ENCODE peak calls at places on chromosomes 11 and 22, in eight cellular contexts. One of them, this sample, is unnamed. For H3K4me1, the result is how much of the 10 kb centered on the place peaks cover.

GRCh38 chr11:79244175-79244804 is 196.5 kb downstream of the TENM4 start:
- DNase-seq in upper lobe of left lung: no peak
- DNase-seq in IMR-90: peak
- DNase-seq in HCT116: no peak
- DNase-seq in stomach: no peak
- DNase-seq in breast epithelium: no peak
- DNase-seq in Peyer's patch: no peak
- DNase-seq in body of pancreas: no peak
- DNase-seq in this sample: no peak

GRCh38 chr11:64141081-64141783 is 24.7 kb downstream of the MACROD1 start:
- DNase-seq in upper lobe of left lung: no peak
- DNase-seq in IMR-90: no peak
- DNase-seq in HCT116: no peak
- DNase-seq in stomach: no peak
- DNase-seq in breast epithelium: no peak
- DNase-seq in Peyer's patch: no peak
- DNase-seq in body of pancreas: no peak
- DNase-seq in this sample: no peak

GRCh38 chr22:32723632-32724031 is 77.9 kb upstream of the TIMP3 start:
- DNase-seq in upper lobe of left lung: peak
- DNase-seq in IMR-90: peak
- DNase-seq in HCT116: no peak
- DNase-seq in stomach: peak
- DNase-seq in breast epithelium: no peak
- DNase-seq in Peyer's patch: no peak
- DNase-seq in body of pancreas: peak
- DNase-seq in this sample: no peak

GRCh38 chr11:27255447-27255828 is 107.6 kb downstream of the CCDC34 start:
- DNase-seq in upper lobe of left lung: no peak
- DNase-seq in IMR-90: peak
- DNase-seq in HCT116: no peak
- DNase-seq in stomach: no peak
- DNase-seq in breast epithelium: no peak
- DNase-seq in Peyer's patch: no peak
- DNase-seq in body of pancreas: no peak
- DNase-seq in this sample: no peak

GRCh38 chr22:30902496-30903357 is 65.8 kb downstream of the MORC2 start:
- DNase-seq in upper lobe of left lung: no peak
- DNase-seq in IMR-90: no peak
- DNase-seq in HCT116: no peak
- DNase-seq in stomach: peak
- DNase-seq in breast epithelium: no peak
- DNase-seq in Peyer's patch: no peak
- DNase-seq in body of pancreas: no peak
- DNase-seq in this sample: no peak

GRCh38 chr22:19224985-19225384 is 46.4 kb upstream of the SLC25A1 start:
- DNase-seq in upper lobe of left lung: no peak
- DNase-seq in IMR-90: no peak
- DNase-seq in HCT116: no peak
- DNase-seq in stomach: no peak
- DNase-seq in breast epithelium: no peak
- DNase-seq in Peyer's patch: no peak
- DNase-seq in body of pancreas: no peak
- DNase-seq in this sample: no peak

GRCh38 chr22:27358096-27358870 is 443.3 kb downstream of the MN1 start:
- DNase-seq in upper lobe of left lung: no peak
- DNase-seq in IMR-90: no peak
- DNase-seq in HCT116: no peak
- DNase-seq in stomach: no peak
- DNase-seq in breast epithelium: no peak
- DNase-seq in Peyer's patch: no peak
- DNase-seq in body of pancreas: no peak
- DNase-seq in this sample: no peak

GRCh38 chr11:57546869-57547518 is 9.6 kb downstream of the SMTNL1 start:
- DNase-seq in upper lobe of left lung: no peak
- DNase-seq in IMR-90: peak
- DNase-seq in HCT116: no peak
- DNase-seq in stomach: no peak
- DNase-seq in breast epithelium: no peak
- DNase-seq in Peyer's patch: peak
- DNase-seq in body of pancreas: no peak
- DNase-seq in this sample: no peak

GRCh38 chr11:66050581-66051231 is 1.5 kb upstream of the SF3B2 start:
- DNase-seq in upper lobe of left lung: no peak
- DNase-seq in IMR-90: no peak
- DNase-seq in HCT116: no peak
- DNase-seq in stomach: no peak
- DNase-seq in breast epithelium: no peak
- DNase-seq in Peyer's patch: no peak
- DNase-seq in body of pancreas: no peak
- DNase-seq in this sample: no peak

GRCh38 chr11:79506124-79506523 is 65.3 kb upstream of the TENM4 start:
- DNase-seq in upper lobe of left lung: no peak
- DNase-seq in IMR-90: no peak
- DNase-seq in HCT116: no peak
- DNase-seq in stomach: no peak
- DNase-seq in breast epithelium: no peak
- DNase-seq in Peyer's patch: no peak
- DNase-seq in body of pancreas: no peak
- DNase-seq in this sample: no peak

GRCh38 chr11:113106507-113106906 is 145.3 kb downstream of the NCAM1 start:
- DNase-seq in upper lobe of left lung: no peak
- DNase-seq in IMR-90: peak
- DNase-seq in HCT116: no peak
- DNase-seq in stomach: no peak
- DNase-seq in breast epithelium: no peak
- DNase-seq in Peyer's patch: no peak
- DNase-seq in body of pancreas: no peak
- DNase-seq in this sample: no peak

GRCh38 chr11:118620529-118621070 is 13.2 kb downstream of the PHLDB1 start:
- DNase-seq in upper lobe of left lung: no peak
- DNase-seq in IMR-90: no peak
- DNase-seq in HCT116: no peak
- DNase-seq in stomach: no peak
- DNase-seq in breast epithelium: no peak
- DNase-seq in Peyer's patch: peak
- DNase-seq in body of pancreas: no peak
- DNase-seq in this sample: no peak

GRCh38 chr11:69598147-69598546 is 42.8 kb upstream of the CCND1 start:
- DNase-seq in upper lobe of left lung: no peak
- DNase-seq in IMR-90: no peak
- DNase-seq in HCT116: no peak
- DNase-seq in stomach: no peak
- DNase-seq in breast epithelium: no peak
- DNase-seq in Peyer's patch: no peak
- DNase-seq in body of pancreas: peak
- DNase-seq in this sample: no peak

GRCh38 chr11:19597876-19598275 is 114.8 kb upstream of the NAV2 start:
- DNase-seq in upper lobe of left lung: no peak
- DNase-seq in IMR-90: no peak
- DNase-seq in HCT116: no peak
- DNase-seq in stomach: no peak
- DNase-seq in breast epithelium: no peak
- DNase-seq in Peyer's patch: no peak
- DNase-seq in body of pancreas: no peak
- DNase-seq in this sample: no peak

GRCh38 chr11:18668131-18668530 is 30.4 kb upstream of the TMEM86A start:
- DNase-seq in upper lobe of left lung: no peak
- DNase-seq in IMR-90: no peak
- DNase-seq in HCT116: no peak
- DNase-seq in stomach: no peak
- DNase-seq in breast epithelium: no peak
- DNase-seq in Peyer's patch: no peak
- DNase-seq in body of pancreas: no peak
- DNase-seq in this sample: no peak

GRCh38 chr11:104781037-104781436 is 117.2 kb downstream of the CASP12 start:
- DNase-seq in upper lobe of left lung: no peak
- DNase-seq in IMR-90: no peak
- DNase-seq in HCT116: no peak
- DNase-seq in stomach: no peak
- DNase-seq in breast epithelium: no peak
- DNase-seq in Peyer's patch: no peak
- DNase-seq in body of pancreas: no peak
- DNase-seq in this sample: no peak

GRCh38 chr11:34860034-34860433 is 56.1 kb downstream of the APIP start:
- DNase-seq in upper lobe of left lung: peak
- DNase-seq in IMR-90: no peak
- DNase-seq in HCT116: no peak
- DNase-seq in stomach: no peak
- DNase-seq in breast epithelium: no peak
- DNase-seq in Peyer's patch: no peak
- DNase-seq in body of pancreas: no peak
- DNase-seq in this sample: no peak

GRCh38 chr22:19504900-19505734 is 19.1 kb downstream of the CLDN5 start:
- DNase-seq in upper lobe of left lung: no peak
- DNase-seq in IMR-90: no peak
- DNase-seq in HCT116: no peak
- DNase-seq in stomach: no peak
- DNase-seq in breast epithelium: no peak
- DNase-seq in Peyer's patch: no peak
- DNase-seq in body of pancreas: no peak
- DNase-seq in this sample: no peak

GRCh38 chr11:9332655-9333054 is 18.3 kb upstream of the TMEM41B start:
- DNase-seq in upper lobe of left lung: no peak
- DNase-seq in IMR-90: no peak
- DNase-seq in HCT116: no peak
- DNase-seq in stomach: no peak
- DNase-seq in breast epithelium: no peak
- DNase-seq in Peyer's patch: no peak
- DNase-seq in body of pancreas: no peak
- DNase-seq in this sample: no peak

DNA sequence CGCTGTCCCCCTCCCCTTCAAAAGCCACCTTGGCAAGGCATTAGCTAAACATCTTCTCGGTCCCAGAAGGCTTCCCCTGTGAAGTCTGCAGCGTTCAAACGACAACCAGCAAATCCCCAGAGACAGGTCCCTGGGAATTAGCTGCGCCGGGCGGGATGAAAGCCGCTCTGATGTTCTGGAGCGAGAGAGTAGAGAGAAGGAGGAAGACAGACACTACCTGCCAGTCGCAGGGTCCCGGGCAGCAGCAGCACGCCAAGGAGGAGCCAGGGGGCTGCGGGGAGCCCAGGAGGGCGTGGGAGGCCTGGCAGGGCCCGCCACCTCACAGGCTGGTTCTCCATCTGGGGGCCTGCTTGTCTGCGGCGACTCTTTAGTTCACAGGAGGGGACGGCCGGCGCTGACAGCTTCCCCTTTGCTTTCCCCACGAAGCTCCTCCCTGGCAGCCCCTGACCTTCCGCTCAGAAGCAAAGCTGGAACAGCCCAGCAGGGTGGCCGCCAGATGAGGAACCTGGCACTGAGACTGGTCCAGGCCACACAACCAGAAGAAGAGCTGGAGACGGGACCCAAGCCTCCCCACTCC is at the start of gene NFAM1:
- DNase-seq in upper lobe of left lung: peak
- DNase-seq in IMR-90: no peak
- DNase-seq in HCT116: no peak
- DNase-seq in stomach: peak
- DNase-seq in breast epithelium: no peak
- DNase-seq in Peyer's patch: no peak
- DNase-seq in body of pancreas: peak
- DNase-seq in this sample: no peak
- H3K27ac ChIP-seq in upper lobe of left lung: peak
- H3K27ac ChIP-seq in IMR-90: no peak
- H3K27ac ChIP-seq in HCT116: no peak
- H3K27ac ChIP-seq in stomach: no peak
- H3K27ac ChIP-seq in breast epithelium: peak
- H3K27ac ChIP-seq in Peyer's patch: no peak
- H3K27ac ChIP-seq in body of pancreas: no peak
- H3K27ac ChIP-seq in this sample: no peak

GRCh38 chr22:38317237-38317994 is at the start of gene CSNK1E:
- DNase-seq in upper lobe of left lung: peak
- DNase-seq in IMR-90: peak
- DNase-seq in HCT116: no peak
- DNase-seq in stomach: peak
- DNase-seq in breast epithelium: peak
- DNase-seq in Peyer's patch: peak
- DNase-seq in body of pancreas: peak
- DNase-seq in this sample: no peak
- TF ChIP-seq POLR2A in upper lobe of left lung: no peak
- TF ChIP-seq POLR2A in IMR-90: no peak
- TF ChIP-seq POLR2A in HCT116: no peak
- TF ChIP-seq POLR2A in stomach: no peak
- TF ChIP-seq POLR2A in breast epithelium: no peak
- TF ChIP-seq POLR2A in Peyer's patch: no peak
- TF ChIP-seq POLR2A in body of pancreas: no peak
- TF ChIP-seq POLR2A in this sample: no peak

GRCh38 chr11:100105605-100106358 is 581.3 kb upstream of the ARHGAP42 start:
- DNase-seq in upper lobe of left lung: no peak
- DNase-seq in IMR-90: no peak
- DNase-seq in HCT116: no peak
- DNase-seq in stomach: no peak
- DNase-seq in breast epithelium: no peak
- DNase-seq in Peyer's patch: no peak
- DNase-seq in body of pancreas: no peak
- DNase-seq in this sample: no peak
- H3K4me1 ChIP-seq in upper lobe of left lung: under half
- H3K4me1 ChIP-seq in IMR-90: under half
- H3K4me1 ChIP-seq in HCT116: under half
- H3K4me1 ChIP-seq in stomach: under half
- H3K4me1 ChIP-seq in breast epithelium: under half
- H3K4me1 ChIP-seq in Peyer's patch: under half
- H3K4me1 ChIP-seq in body of pancreas: under half
- H3K4me1 ChIP-seq in this sample: under half

GRCh38 chr11:24748261-24748660 is 251.4 kb downstream of the LUZP2 start:
- DNase-seq in upper lobe of left lung: no peak
- DNase-seq in IMR-90: no peak
- DNase-seq in HCT116: no peak
- DNase-seq in stomach: no peak
- DNase-seq in breast epithelium: no peak
- DNase-seq in Peyer's patch: no peak
- DNase-seq in body of pancreas: no peak
- DNase-seq in this sample: no peak

DNA sequence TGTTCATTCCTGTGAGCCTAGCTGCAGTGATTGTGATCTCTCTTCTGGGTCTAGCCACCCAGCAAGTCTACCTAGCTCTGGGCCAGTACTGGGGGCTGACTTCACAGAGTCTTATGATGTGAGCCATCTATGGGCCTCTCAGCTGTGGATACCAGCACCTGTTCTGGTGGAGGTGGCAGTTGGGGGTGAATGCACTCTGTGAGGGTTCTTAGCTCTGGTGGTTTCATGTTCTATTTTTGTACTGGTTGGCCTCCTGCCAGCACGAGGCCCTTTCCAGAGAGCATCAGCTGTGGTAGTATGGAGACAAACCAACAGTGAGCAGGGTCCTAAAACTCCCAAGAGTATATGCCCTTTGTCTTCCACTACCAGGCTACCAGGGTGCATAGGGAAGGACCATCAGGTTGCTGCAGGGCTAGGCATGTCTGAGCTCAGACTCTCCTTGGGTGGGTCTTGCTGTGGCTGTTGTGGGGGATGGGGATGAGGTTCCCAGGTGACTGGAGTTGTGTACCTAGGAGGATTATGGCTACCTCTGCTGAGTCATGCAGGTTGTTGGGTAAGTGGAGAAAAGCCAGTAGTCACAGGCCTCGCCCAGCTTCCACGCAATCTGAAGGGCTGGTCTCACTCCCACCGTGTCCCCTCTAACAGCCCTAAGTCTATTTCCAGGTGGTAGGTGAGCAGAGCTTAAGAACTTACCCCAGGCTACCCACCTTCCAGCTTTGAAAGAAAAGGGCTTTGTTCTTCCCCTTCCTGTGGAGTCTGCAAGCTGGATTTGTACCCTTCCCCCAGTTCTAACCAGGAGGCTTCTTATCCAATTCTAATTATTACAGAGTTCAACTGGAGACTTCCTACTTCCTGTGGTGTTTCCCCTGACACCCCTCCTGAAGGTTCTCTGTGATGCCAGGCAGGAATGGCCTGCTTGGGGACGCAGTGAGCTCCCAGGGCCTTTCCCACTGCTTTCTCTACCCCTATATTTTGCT is 250.7 kb downstream of the LUZP2 start:
- DNase-seq in upper lobe of left lung: no peak
- DNase-seq in IMR-90: no peak
- DNase-seq in HCT116: no peak
- DNase-seq in stomach: no peak
- DNase-seq in breast epithelium: no peak
- DNase-seq in Peyer's patch: no peak
- DNase-seq in body of pancreas: no peak
- DNase-seq in this sample: no peak
- H3K27ac ChIP-seq in upper lobe of left lung: no peak
- H3K27ac ChIP-seq in IMR-90: no peak
- H3K27ac ChIP-seq in HCT116: no peak
- H3K27ac ChIP-seq in stomach: no peak
- H3K27ac ChIP-seq in breast epithelium: no peak
- H3K27ac ChIP-seq in Peyer's patch: no peak
- H3K27ac ChIP-seq in body of pancreas: no peak
- H3K27ac ChIP-seq in this sample: peak

This sample was measured in esophagus squamous epithelium.